ENCODE peak calls at places on chromosomes 12 and 14, in ten cellular contexts. R is prostate gland, P is suprapubic skin, D is ovary, S is K562, Z is A549, Y is sigmoid colon, V is HepG2, G is IMR-90, W is thyroid gland. E is an unnamed sample.

GRCh38 chr12:12946686-12947355 is 5.1 kb downstream of the GPRC5D start:
- DNase-seq in R (no peak), P (no peak), D (no peak), S (no peak), Z (no peak), Y (no peak), V (peak), G (no peak), W (no peak), E (no peak)

GRCh38 chr12:6476496-6476895 is 6.0 kb upstream of the VAMP1 start:
- DNase-seq in R (no peak), P (no peak), D (no peak), S (no peak), Z (no peak), Y (no peak), V (no peak), G (peak), W (no peak), E (no peak)

GRCh38 chr12:85835810-85836715 is at the start of gene RASSF9:
- DNase-seq in R (peak), P (no peak), D (peak), S (no peak), Z (no peak), Y (peak), V (peak), G (peak), W (peak), E (no peak)

GRCh38 chr12:19846561-19846960 is 407.3 kb downstream of the AEBP2 start:
- DNase-seq in R (no peak), P (no peak), D (no peak), S (no peak), Z (peak), Y (no peak), V (no peak), G (peak), W (no peak), E (no peak)

GRCh38 chr12:51907864-51908425 is 641 bp downstream of the ACVRL1 start:
- DNase-seq in R (no peak), P (no peak), D (no peak), S (no peak), Z (no peak), Y (peak), V (no peak), G (no peak), W (no peak), E (no peak)

GRCh38 chr12:42382013-42382696 is 56.2 kb downstream of the PPHLN1 start:
- DNase-seq in R (no peak), P (no peak), D (no peak), S (no peak), Z (no peak), Y (no peak), V (no peak), G (peak), W (no peak), E (no peak)

GRCh38 chr14:59869381-59870255 is 958 bp downstream of the RTN1 start:
- DNase-seq in R (no peak), P (no peak), D (no peak), S (no peak), Z (no peak), Y (peak), V (no peak), G (no peak), W (peak), E (no peak)

GRCh38 chr12:1297206-1297605 is 297.2 kb downstream of the FBXL14 start:
- DNase-seq in R (no peak), P (no peak), D (no peak), S (no peak), Z (no peak), Y (no peak), V (no peak), G (peak), W (no peak), E (no peak)

GRCh38 chr14:95515523-95516517 is 630 bp downstream of the SYNE3 start:
- DNase-seq in R (no peak), P (peak), D (peak), S (peak), Z (peak), Y (peak), V (peak), G (peak), W (peak), E (no peak)

GRCh38 chr12:46217686-46218508 is 50.9 kb downstream of the SLC38A1 start:
- DNase-seq in R (no peak), P (no peak), D (no peak), S (no peak), Z (no peak), Y (no peak), V (no peak), G (no peak), W (no peak), E (no peak)

GRCh38 chr12:83114042-83114441 is 427.3 kb downstream of the TMTC2 start:
- DNase-seq in R (no peak), P (no peak), D (no peak), S (no peak), Z (no peak), Y (no peak), V (no peak), G (no peak), W (no peak), E (no peak)

GRCh38 chr12:117151195-117152031 is 38.9 kb downstream of the FBXO21 start:
- DNase-seq in R (peak), P (peak), D (peak), S (peak), Z (peak), Y (peak), V (peak), G (peak), W (peak), E (no peak)

GRCh38 chr12:4001031-4001430 is 127.8 kb upstream of the PARP11 start:
- DNase-seq in R (no peak), P (no peak), D (no peak), S (no peak), Z (no peak), Y (no peak), V (no peak), G (no peak), W (no peak), E (no peak)

GRCh38 chr12:49950310-49951251 is at the start of gene AQP2:
- DNase-seq in R (no peak), P (no peak), D (peak), S (no peak), Z (no peak), Y (no peak), V (no peak), G (no peak), W (no peak), E (no peak)

GRCh38 chr12:29743801-29744200 is 39.9 kb downstream of the TMTC1 start:
- DNase-seq in R (no peak), P (no peak), D (no peak), S (no peak), Z (no peak), Y (no peak), V (no peak), G (peak), W (no peak), E (no peak)

GRCh38 chr14:96630281-96630680 is 128.1 kb downstream of the PAPOLA start:
- DNase-seq in R (no peak), P (peak), D (no peak), S (no peak), Z (no peak), Y (no peak), V (no peak), G (no peak), W (no peak), E (no peak)

GRCh38 chr12:58563621-58564020 is 356.7 kb downstream of the LRIG3 start:
- DNase-seq in R (no peak), P (no peak), D (no peak), S (no peak), Z (no peak), Y (no peak), V (no peak), G (peak), W (no peak), E (no peak)

GRCh38 chr12:77992760-77993159 is 162.1 kb downstream of the NAV3 start:
- DNase-seq in R (no peak), P (no peak), D (no peak), S (no peak), Z (no peak), Y (no peak), V (no peak), G (no peak), W (no peak), E (no peak)

GRCh38 chr14:22545842-22546721 is 42.9 kb downstream of the DAD1 start:
- DNase-seq in R (no peak), P (no peak), D (no peak), S (no peak), Z (no peak), Y (no peak), V (no peak), G (peak), W (no peak), E (no peak)

GRCh38 chr14:30885840-30886740 is 11.7 kb downstream of the COCH start:
- DNase-seq in R (no peak), P (no peak), D (no peak), S (no peak), Z (no peak), Y (no peak), V (no peak), G (peak), W (no peak), E (no peak)

GRCh38 chr12:51218607-51219161 is 822 bp upstream of the POU6F1 start:
- DNase-seq in R (peak), P (no peak), D (peak), S (peak), Z (no peak), Y (no peak), V (peak), G (no peak), W (no peak), E (no peak)

GRCh38 chr14:23034498-23035302 is at the start of gene PSMB5:
- DNase-seq in R (peak), P (peak), D (peak), S (peak), Z (peak), Y (peak), V (peak), G (peak), W (peak), E (peak)

GRCh38 chr12:108325549-108325948 is 13.6 kb downstream of the CMKLR1 start:
- DNase-seq in R (no peak), P (no peak), D (no peak), S (no peak), Z (no peak), Y (no peak), V (no peak), G (no peak), W (no peak), E (no peak)

GRCh38 chr12:108327621-108328371 is 11.3 kb downstream of the CMKLR1 start:
- DNase-seq in R (no peak), P (no peak), D (no peak), S (no peak), Z (no peak), Y (no peak), V (no peak), G (no peak), W (no peak), E (no peak)

GRCh38 chr12:108328420-108328819 is 10.7 kb downstream of the CMKLR1 start:
- DNase-seq in R (no peak), P (no peak), D (no peak), S (no peak), Z (no peak), Y (no peak), V (no peak), G (no peak), W (no peak), E (no peak)

GRCh38 chr12:108324678-108325358 is 14.3 kb downstream of the CMKLR1 start:
- DNase-seq in R (no peak), P (no peak), D (no peak), S (no peak), Z (no peak), Y (no peak), V (no peak), G (no peak), W (no peak), E (no peak)

DNA sequence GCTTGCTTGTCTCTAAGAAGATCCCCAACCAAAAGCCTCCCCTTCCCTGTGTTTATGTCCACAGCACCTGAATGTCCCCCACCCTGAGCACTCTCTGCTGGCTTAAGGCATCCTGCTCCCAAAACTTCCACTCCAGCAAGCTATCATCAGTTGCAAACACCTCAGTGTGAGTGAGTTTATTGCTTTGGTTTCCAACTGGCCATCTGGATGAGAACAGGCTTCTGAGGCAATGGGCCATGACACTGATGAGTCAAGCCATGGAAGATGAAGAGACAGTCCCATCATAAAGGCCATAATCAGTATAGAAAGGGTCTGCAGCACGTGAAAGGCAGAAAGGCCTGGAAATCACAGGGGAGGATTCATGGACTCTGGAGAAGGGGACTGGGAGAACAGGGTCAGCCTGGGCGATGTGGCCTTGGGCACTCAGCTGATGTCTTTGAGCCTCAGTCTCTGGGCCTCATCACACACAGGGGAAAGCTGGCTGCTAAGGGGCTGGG is 12.8 kb downstream of the CMKLR1 start:
- DNase-seq in R (no peak), P (no peak), D (no peak), S (no peak), Z (no peak), Y (no peak), V (no peak), G (no peak), W (no peak), E (no peak)
- TF ChIP-seq POLR2A in R (no peak), P (no peak), D (no peak), S (no peak), Z (no peak), Y (no peak), V (no peak), G (no peak), W (no peak), E (no peak)

DNA sequence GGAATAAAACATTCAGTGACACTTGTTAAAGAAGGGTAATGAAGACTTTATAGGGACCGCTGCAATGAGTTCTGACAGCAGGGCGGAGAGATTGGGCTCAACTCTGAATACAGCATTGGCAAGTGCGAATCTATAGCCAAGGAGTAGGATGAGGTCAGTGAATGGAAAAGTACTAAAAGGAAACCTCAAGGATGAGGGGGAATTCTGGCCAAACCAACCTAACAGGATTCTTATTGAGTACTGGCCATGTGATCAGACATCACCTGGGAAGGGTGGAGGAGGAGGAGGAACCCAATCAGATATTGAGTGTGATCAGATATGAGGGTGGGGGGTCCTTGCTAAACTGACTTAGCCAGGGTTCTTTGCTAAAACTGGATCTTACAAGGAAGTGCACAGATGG is 31.0 kb downstream of the DRAM1 start:
- DNase-seq in R (peak), P (no peak), D (no peak), S (no peak), Z (no peak), Y (no peak), V (no peak), G (no peak), W (no peak), E (no peak)
- TF ChIP-seq POLR2A in R (no peak), P (no peak), D (no peak), S (no peak), Z (no peak), Y (no peak), V (no peak), G (no peak), W (no peak), E (no peak)

GRCh38 chr12:131710464-131711457 is at the start of gene SFSWAP:
- DNase-seq in R (peak), P (no peak), D (peak), S (peak), Z (peak), Y (peak), V (peak), G (peak), W (peak), E (peak)
- TF ChIP-seq POLR2A in R (no peak), P (no peak), D (peak), S (peak), Z (peak), Y (peak), V (peak), G (peak), W (no peak), E (peak)

GRCh38 chr12:124921200-124922008 is 7.0 kb upstream of the UBC start:
- DNase-seq in R (peak), P (no peak), D (peak), S (peak), Z (no peak), Y (peak), V (peak), G (peak), W (peak), E (no peak)
- TF ChIP-seq POLR2A in R (no peak), P (no peak), D (no peak), S (no peak), Z (no peak), Y (no peak), V (peak), G (no peak), W (no peak), E (no peak)

DNA sequence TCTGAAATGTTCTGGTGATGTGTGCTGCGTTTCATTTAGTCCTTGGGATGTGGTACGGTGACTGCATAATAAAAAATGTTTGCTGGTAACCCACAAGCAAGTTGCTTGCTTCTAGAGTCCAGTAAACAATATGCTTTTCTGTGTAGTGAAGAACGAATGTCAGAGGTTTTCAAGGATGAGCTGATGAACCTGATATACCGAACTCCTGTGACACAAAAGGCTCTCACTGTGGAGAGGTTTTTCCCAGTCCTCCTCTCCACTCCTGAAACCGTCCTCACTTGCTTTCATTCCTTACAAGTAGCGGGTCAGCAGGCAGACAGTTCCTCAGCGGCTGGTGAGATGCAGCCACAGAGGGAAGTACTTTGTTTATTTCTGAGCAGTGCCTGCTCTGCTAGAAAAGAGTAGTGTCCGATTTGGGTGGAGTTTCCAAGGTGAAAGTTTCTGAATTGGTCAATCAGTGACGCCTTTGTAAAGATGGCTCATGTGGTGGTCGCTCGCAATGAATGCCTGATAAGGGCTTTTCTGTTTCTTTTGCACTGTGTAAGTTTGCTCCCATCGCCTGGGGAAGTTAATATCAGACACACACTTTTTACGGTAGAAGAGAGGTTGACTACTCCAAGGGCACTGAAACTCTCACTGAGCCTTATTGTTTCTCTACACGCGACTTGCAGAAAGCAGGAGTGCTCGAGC is 3.0 kb downstream of the ETV6 start:
- DNase-seq in R (peak), P (no peak), D (peak), S (no peak), Z (no peak), Y (peak), V (no peak), G (peak), W (peak), E (no peak)
- TF ChIP-seq POLR2A in R (no peak), P (no peak), D (no peak), S (no peak), Z (no peak), Y (peak), V (no peak), G (peak), W (no peak), E (no peak)

GRCh38 chr12:110725267-110725666 is 17.4 kb downstream of the PPP1CC start:
- DNase-seq in R (no peak), P (no peak), D (no peak), S (no peak), Z (no peak), Y (no peak), V (no peak), G (no peak), W (no peak), E (no peak)

GRCh38 chr12:110718222-110718908 is 24.3 kb downstream of the PPP1CC start:
- DNase-seq in R (no peak), P (no peak), D (no peak), S (no peak), Z (no peak), Y (no peak), V (no peak), G (no peak), W (no peak), E (no peak)

GRCh38 chr12:110726018-110726417 is 16.7 kb downstream of the PPP1CC start:
- DNase-seq in R (no peak), P (no peak), D (no peak), S (no peak), Z (no peak), Y (no peak), V (no peak), G (no peak), W (no peak), E (no peak)

GRCh38 chr12:110717037-110717436 is 25.7 kb downstream of the PPP1CC start:
- DNase-seq in R (no peak), P (no peak), D (no peak), S (no peak), Z (no peak), Y (no peak), V (no peak), G (no peak), W (no peak), E (no peak)

GRCh38 chr12:110721570-110721969 is 21.1 kb downstream of the PPP1CC start:
- DNase-seq in R (no peak), P (no peak), D (no peak), S (no peak), Z (no peak), Y (no peak), V (no peak), G (no peak), W (no peak), E (no peak)
- TF ChIP-seq POLR2A in R (no peak), P (no peak), D (no peak), S (no peak), Z (no peak), Y (no peak), V (no peak), G (no peak), W (no peak), E (no peak)

GRCh38 chr14:100042328-100042727 is 22.9 kb upstream of the EVL start:
- DNase-seq in R (no peak), P (no peak), D (no peak), S (no peak), Z (no peak), Y (no peak), V (no peak), G (no peak), W (no peak), E (no peak)

GRCh38 chr14:100049220-100049619 is 16.0 kb upstream of the EVL start:
- DNase-seq in R (no peak), P (no peak), D (no peak), S (no peak), Z (no peak), Y (no peak), V (peak), G (peak), W (no peak), E (no peak)

GRCh38 chr14:100048786-100049185 is 16.4 kb upstream of the EVL start:
- DNase-seq in R (no peak), P (no peak), D (no peak), S (no peak), Z (no peak), Y (no peak), V (no peak), G (no peak), W (no peak), E (no peak)

GRCh38 chr14:100047600-100047999 is 17.6 kb upstream of the EVL start:
- DNase-seq in R (no peak), P (no peak), D (no peak), S (no peak), Z (no peak), Y (no peak), V (no peak), G (no peak), W (no peak), E (no peak)

DNA sequence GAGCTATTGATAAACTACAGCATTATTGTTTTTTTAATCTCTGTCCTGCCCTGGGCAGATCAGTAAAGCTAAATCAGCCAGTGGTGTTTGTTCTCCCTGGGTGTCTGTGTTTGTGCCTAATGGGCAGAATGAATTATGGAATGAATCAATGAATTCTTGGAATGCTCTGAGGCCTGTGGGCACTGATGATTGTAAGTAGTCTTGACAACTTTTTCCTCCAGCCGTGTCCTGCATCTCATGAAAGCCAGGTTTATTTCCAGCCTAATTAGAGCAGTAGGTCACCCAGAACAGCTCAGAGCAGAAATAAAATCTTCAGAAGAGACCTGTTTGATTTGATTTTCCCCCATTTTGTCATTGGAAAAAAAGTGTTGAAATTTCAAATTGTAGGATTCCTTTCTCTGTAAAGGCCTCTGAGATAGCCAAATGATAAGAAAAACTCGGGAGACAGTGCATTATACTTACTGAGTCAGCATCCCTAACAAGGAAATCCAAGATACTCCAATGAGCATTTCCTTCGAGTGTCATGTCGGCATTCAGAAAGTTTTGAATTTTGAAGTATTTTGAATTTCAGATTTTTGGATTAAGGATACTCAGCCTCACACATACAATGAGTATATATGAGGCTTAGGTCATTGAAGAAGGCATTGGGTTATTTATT is 19.4 kb upstream of the EVL start:
- DNase-seq in R (no peak), P (no peak), D (no peak), S (no peak), Z (no peak), Y (no peak), V (no peak), G (no peak), W (no peak), E (no peak)
- TF ChIP-seq POLR2A in R (no peak), P (no peak), D (no peak), S (no peak), Z (no peak), Y (no peak), V (no peak), G (no peak), W (no peak), E (no peak)